ENCODE peak calls at places on chromosomes 3 and 15, in nine cellular contexts. G, V, N, R, C, W, L, J and Q are unnamed samples.

GRCh38 chr15:64686130-64686735 is 89.2 kb downstream of the RBPMS2 start:
- DNase-seq in C (no peak), N (no peak), L (peak), G (peak), R (peak), J (no peak), W (no peak), V (no peak), Q (no peak)

GRCh38 chr3:23811117-23811487 is 5.3 kb downstream of the UBE2E1 start:
- DNase-seq in N (no peak), J (peak), L (no peak), C (no peak), V (no peak), W (no peak), G (no peak), R (no peak), Q (no peak)

GRCh38 chr3:3499012-3499411 is 300.2 kb upstream of the LRRN1 start:
- DNase-seq in W (no peak), C (no peak), R (no peak), G (no peak), V (no peak), L (no peak), J (no peak), N (no peak), Q (no peak)

GRCh38 chr15:90934256-90934948 is 683 bp upstream of the UNC45A start:
- DNase-seq in L (peak), G (peak), V (peak), R (peak), J (peak), C (peak), N (peak), W (peak), Q (peak)

GRCh38 chr3:146814601-146815315 is 209.6 kb upstream of the PLSCR5 start:
- DNase-seq in C (no peak), J (no peak), N (no peak), L (no peak), V (no peak), G (no peak), R (no peak), W (no peak), Q (no peak)

GRCh38 chr3:177777699-177778098 is 580.4 kb upstream of the TBL1XR1 start:
- DNase-seq in J (peak), L (peak), R (no peak), W (peak), V (no peak), N (peak), G (peak), C (no peak), Q (no peak)

GRCh38 chr3:14097616-14098391 is 26.9 kb downstream of the CHCHD4 start:
- DNase-seq in R (no peak), N (no peak), L (no peak), G (no peak), C (no peak), J (no peak), V (no peak), W (no peak), Q (no peak)

GRCh38 chr3:127667119-127667681 is 5.6 kb upstream of the ABTB1 start:
- DNase-seq in C (no peak), G (no peak), N (no peak), L (no peak), W (peak), V (no peak), R (no peak), J (no peak), Q (no peak)

GRCh38 chr3:14461748-14462324 is 59.4 kb downstream of the SLC6A6 start:
- DNase-seq in C (peak), L (peak), W (peak), G (peak), V (no peak), J (peak), N (peak), R (peak), Q (peak)

GRCh38 chr3:51539291-51539891 is 872 bp downstream of the RAD54L2 start:
- DNase-seq in L (peak), N (no peak), J (no peak), C (no peak), W (peak), R (no peak), G (peak), V (no peak), Q (no peak)

GRCh38 chr15:99181544-99181943 is 67.8 kb downstream of the TTC23 start:
- DNase-seq in G (no peak), C (no peak), N (no peak), V (no peak), J (no peak), W (no peak), R (no peak), L (no peak), Q (no peak)

GRCh38 chr15:78739996-78740903 is 71.0 kb downstream of the ADAMTS7 start:
- DNase-seq in G (peak), V (no peak), C (no peak), N (peak), J (no peak), W (peak), L (peak), R (no peak), Q (no peak)

GRCh38 chr3:58998476-58999117 is 51.2 kb downstream of the CFAP20DC start:
- DNase-seq in L (no peak), J (no peak), V (no peak), G (no peak), C (no peak), W (no peak), R (no peak), N (no peak), Q (no peak)

GRCh38 chr15:34366271-34367043 is 539 bp downstream of the LPCAT4 start:
- DNase-seq in C (peak), G (peak), W (peak), J (peak), V (no peak), N (peak), L (peak), R (peak), Q (no peak)

GRCh38 chr15:33395841-33396240 is 85.1 kb downstream of the RYR3 start:
- DNase-seq in R (no peak), G (no peak), N (no peak), L (no peak), J (no peak), W (no peak), V (no peak), C (no peak), Q (no peak)

GRCh38 chr3:65144791-65145355 is 457.1 kb upstream of the ADAMTS9 start:
- DNase-seq in C (no peak), V (no peak), J (no peak), W (no peak), R (no peak), N (no peak), L (no peak), G (no peak), Q (no peak)

GRCh38 chr3:109257269-109257668 is 59.0 kb downstream of the DPPA2 start:
- DNase-seq in R (no peak), W (no peak), G (no peak), J (no peak), V (no peak), N (no peak), C (no peak), L (no peak), Q (no peak)

GRCh38 chr3:110362756-110363155 is 708.9 kb upstream of the NECTIN3 start:
- DNase-seq in J (no peak), N (no peak), R (no peak), G (no peak), V (no peak), C (no peak), L (no peak), W (no peak), Q (no peak)